ENCODE peak calls at places on chromosomes 13 and 19, in ten cellular contexts. O, V, R, X, S, B, Y, Q, M and W are unnamed samples.

GRCh38 chr13:37716395-37716794 is 117.8 kb upstream of the POSTN start:
- DNase-seq in O (no peak), V (peak; percentile 72), R (no peak), X (no peak), S (peak; percentile 81), B (no peak), Y (peak; percentile 70), Q (no peak), M (no peak), W (no peak)

GRCh38 chr13:100203696-100204367 is 114.9 kb downstream of the PCCA start:
- DNase-seq in O (no peak), V (peak; percentile 78), R (no peak), X (no peak), S (peak; percentile 23), B (no peak), Y (no peak), Q (no peak), M (no peak), W (no peak)

GRCh38 chr19:2081873-2082810 is 14.0 kb downstream of the MOB3A start:
- DNase-seq in O (no peak), V (no peak), R (no peak), X (peak; percentile 62), S (no peak), B (no peak), Y (no peak), Q (peak; percentile 51), M (no peak), W (no peak)

GRCh38 chr19:36169084-36169760 is 17.0 kb upstream of the COX7A1 start:
- DNase-seq in O (peak; percentile 11), V (no peak), R (no peak), X (no peak), S (no peak), B (no peak), Y (peak; percentile 93), Q (no peak), M (no peak), W (no peak)

GRCh38 chr19:53388904-53389303 is 6.0 kb upstream of the ZNF765 start:
- DNase-seq in O (no peak), V (peak; percentile 44), R (no peak), X (no peak), S (no peak), B (no peak), Y (no peak), Q (no peak), M (no peak), W (no peak)

GRCh38 chr19:38015771-38016170 is 108.8 kb downstream of the SIPA1L3 start:
- DNase-seq in O (no peak), V (no peak), R (no peak), X (no peak), S (no peak), B (no peak), Y (no peak), Q (no peak), M (no peak), W (no peak)

GRCh38 chr19:50377051-50377441 is 789 bp downstream of the NR1H2 start:
- DNase-seq in O (peak; percentile 94), V (no peak), R (peak; percentile 90), X (peak; percentile 68), S (no peak), B (no peak), Y (peak; percentile 14), Q (peak; percentile 58), M (no peak), W (peak; percentile 89)

GRCh38 chr19:49106648-49107135 is 7.5 kb upstream of the LIN7B start:
- DNase-seq in O (peak; percentile 81), V (peak; percentile 45), R (peak; percentile 92), X (peak; percentile 83), S (peak; percentile 16), B (no peak), Y (peak; percentile 45), Q (peak; percentile 44), M (no peak), W (peak; percentile 86)

GRCh38 chr13:63288576-63288975 is 1872.9 kb upstream of the PCDH20 start:
- DNase-seq in O (no peak), V (peak; percentile 57), R (no peak), X (no peak), S (no peak), B (no peak), Y (no peak), Q (no peak), M (no peak), W (no peak)

GRCh38 chr19:39413903-39414608 is 1.6 kb downstream of the PLEKHG2 start:
- DNase-seq in O (peak; percentile 49), V (peak; percentile 28), R (peak; percentile 80), X (peak; percentile 67), S (no peak), B (peak; percentile 63), Y (peak; percentile 53), Q (no peak), M (no peak), W (peak; percentile 75)

GRCh38 chr19:47095707-47096704 is 17.6 kb downstream of the ZC3H4 start:
- DNase-seq in O (peak; percentile 41), V (no peak), R (peak; percentile 42), X (peak; percentile 82), S (no peak), B (no peak), Y (no peak), Q (no peak), M (no peak), W (peak; percentile 57)

GRCh38 chr19:46660008-46660517 is 919 bp downstream of the DACT3 start:
- DNase-seq in O (peak; percentile 78), V (no peak), R (peak; percentile 86), X (no peak), S (no peak), B (peak; percentile 71), Y (no peak), Q (no peak), M (no peak), W (peak; percentile 77)

GRCh38 chr13:49305824-49306425 is 58.2 kb downstream of the CDADC1 start:
- DNase-seq in O (no peak), V (no peak), R (no peak), X (peak; percentile 78), S (no peak), B (no peak), Y (no peak), Q (no peak), M (no peak), W (peak; percentile 37)

GRCh38 chr13:39012608-39013007 is 22.0 kb upstream of the STOML3 start:
- DNase-seq in O (peak; percentile 77), V (no peak), R (peak; percentile 85), X (no peak), S (no peak), B (no peak), Y (no peak), Q (no peak), M (no peak), W (peak; percentile 59)

GRCh38 chr19:14974488-14974887 is 5.2 kb downstream of the SLC1A6 start:
- DNase-seq in O (no peak), V (no peak), R (no peak), X (no peak), S (no peak), B (no peak), Y (no peak), Q (no peak), M (no peak), W (no peak)

GRCh38 chr19:14978377-14978776 is 1.3 kb downstream of the SLC1A6 start:
- DNase-seq in O (no peak), V (no peak), R (no peak), X (no peak), S (no peak), B (no peak), Y (no peak), Q (no peak), M (no peak), W (no peak)

GRCh38 chr19:14977128-14977527 is 2.5 kb downstream of the SLC1A6 start:
- DNase-seq in O (no peak), V (no peak), R (no peak), X (no peak), S (no peak), B (no peak), Y (no peak), Q (no peak), M (no peak), W (no peak)

GRCh38 chr19:14979136-14979497 is 547 bp downstream of the SLC1A6 start:
- DNase-seq in O (peak; percentile 56), V (no peak), R (peak; percentile 75), X (no peak), S (no peak), B (no peak), Y (no peak), Q (no peak), M (no peak), W (no peak)

GRCh38 chr19:14979498-14980255 is at the start of gene SLC1A6:
- DNase-seq in O (peak; percentile 83), V (no peak), R (peak; percentile 90), X (no peak), S (no peak), B (no peak), Y (no peak), Q (no peak), M (no peak), W (peak; percentile 96)
- H3K4me3 ChIP-seq in O (peak within 1 kb of the TSS; percentile 80), V (no peak within 1 kb of the TSS), R (no peak within 1 kb of the TSS), X (no peak within 1 kb of the TSS), S (no peak within 1 kb of the TSS), B (no peak within 1 kb of the TSS), Y (no peak within 1 kb of the TSS), Q (no peak within 1 kb of the TSS), M (no peak within 1 kb of the TSS), W (peak within 1 kb of the TSS; percentile 62)

DNA sequence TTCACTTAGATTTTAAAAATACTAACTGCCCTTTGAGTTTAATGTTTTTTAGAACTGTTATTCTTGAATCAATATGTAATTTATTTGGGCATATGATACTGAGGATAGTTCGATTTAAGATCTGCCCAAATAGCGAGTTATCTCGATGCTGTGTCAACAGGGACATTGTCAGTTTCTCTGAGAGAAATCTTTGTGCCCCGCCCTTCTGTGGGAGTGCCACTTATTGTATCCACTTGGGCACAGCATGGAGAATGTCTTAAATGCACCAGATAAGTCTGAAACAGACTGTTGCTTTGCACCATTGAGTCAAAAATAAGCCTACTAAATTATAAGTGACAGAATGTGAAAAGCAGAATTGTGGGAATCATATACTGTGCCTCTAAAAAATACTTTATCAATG is 45.6 kb downstream of the RNASEH2B start:
- DNase-seq in O (no peak), V (no peak), R (no peak), X (no peak), S (no peak), B (no peak), Y (no peak), Q (no peak), M (no peak), W (no peak)
- H3K36me3 ChIP-seq in O (no peaks in the 10 kb centered on the region), V (peaks cover 2% of the 10 kb centered on the region), R (no peaks in the 10 kb centered on the region), X (no peaks in the 10 kb centered on the region), S (no peaks in the 10 kb centered on the region), B (no peaks in the 10 kb centered on the region), Y (no peaks in the 10 kb centered on the region), Q (peaks cover 8% of the 10 kb centered on the region), M (peaks cover 13% of the 10 kb centered on the region), W (no peaks in the 10 kb centered on the region)

GRCh38 chr13:87570669-87571068 is 100.5 kb upstream of the SLITRK5 start:
- DNase-seq in O (peak; percentile 41), V (no peak), R (no peak), X (no peak), S (no peak), B (no peak), Y (no peak), Q (no peak), M (no peak), W (peak; percentile 7)
- H3K27me3 ChIP-seq in O (no peaks in the 10 kb centered on the region), V (no peaks in the 10 kb centered on the region), R (no peaks in the 10 kb centered on the region), X (no peaks in the 10 kb centered on the region), S (no peaks in the 10 kb centered on the region), B (no peaks in the 10 kb centered on the region), Y (no peaks in the 10 kb centered on the region), Q (no peaks in the 10 kb centered on the region), M (no peaks in the 10 kb centered on the region), W (no peaks in the 10 kb centered on the region)

DNA sequence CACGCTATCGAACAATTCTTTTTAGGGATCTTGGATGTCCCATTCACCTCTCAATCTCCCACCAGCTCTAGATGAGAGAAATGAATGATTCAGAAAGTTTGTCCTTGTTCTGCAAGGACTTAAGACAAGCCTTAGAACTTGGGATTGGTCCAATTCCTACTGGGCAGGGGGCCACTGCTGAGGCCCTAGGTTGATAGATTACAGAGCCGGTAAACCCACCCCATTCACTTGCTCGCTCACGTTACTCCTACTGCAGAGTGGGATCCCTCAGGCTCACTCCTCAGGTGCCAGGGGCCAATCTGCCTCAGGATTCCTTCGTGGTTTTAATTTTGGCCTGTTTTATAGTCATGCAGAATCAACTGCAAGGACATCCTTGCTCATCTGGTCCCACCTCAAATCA is 59.0 kb downstream of the SERP2 start:
- DNase-seq in O (no peak), V (peak; percentile 31), R (peak; percentile 53), X (no peak), S (no peak), B (no peak), Y (peak; percentile 15), Q (no peak), M (no peak), W (no peak)
- H3K4me3 ChIP-seq in O (no peak overlapping the region), V (no peak overlapping the region), R (no peak overlapping the region), X (peak overlapping the region; percentile 73), S (no peak overlapping the region), B (no peak overlapping the region), Y (no peak overlapping the region), Q (no peak overlapping the region), M (no peak overlapping the region), W (no peak overlapping the region)